ENCODE peak calls at places on chromosomes 13 and 19, in six cellular contexts. One of them, this sample, is unnamed.

GRCh38 chr13:106612688-106613087 is 44.8 kb upstream of the ARGLU1 start:
- DNase-seq in A673: peak
- DNase-seq in upper lobe of right lung: peak
- DNase-seq in stimulated activated CD8-positive, alpha-beta memory T cell treated with anti-CD3 and anti-CD28 coated beads, Interleukin-7, amount 100 ng/mL, for 4 hours: no peak
- DNase-seq in AG09319: no peak
- DNase-seq in head of caudate nucleus: peak
- DNase-seq in this sample: peak

GRCh38 chr13:19791953-19792537 is 9.3 kb upstream of the PSPC1 start:
- DNase-seq in stimulated activated CD8-positive, alpha-beta memory T cell treated with anti-CD3 and anti-CD28 coated beads, Interleukin-7, amount 100 ng/mL, for 4 hours: no peak
- DNase-seq in upper lobe of right lung: no peak
- DNase-seq in AG09319: no peak
- DNase-seq in A673: no peak
- DNase-seq in head of caudate nucleus: no peak
- DNase-seq in this sample: no peak

GRCh38 chr13:19817510-19818158 is 34.9 kb upstream of the PSPC1 start:
- DNase-seq in AG09319: no peak
- DNase-seq in upper lobe of right lung: no peak
- DNase-seq in head of caudate nucleus: no peak
- DNase-seq in A673: no peak
- DNase-seq in stimulated activated CD8-positive, alpha-beta memory T cell treated with anti-CD3 and anti-CD28 coated beads, Interleukin-7, amount 100 ng/mL, for 4 hours: no peak
- DNase-seq in this sample: no peak

GRCh38 chr19:35896643-35897040 is 3.7 kb downstream of the NFKBID start:
- DNase-seq in head of caudate nucleus: no peak
- DNase-seq in A673: no peak
- DNase-seq in upper lobe of right lung: no peak
- DNase-seq in AG09319: no peak
- DNase-seq in stimulated activated CD8-positive, alpha-beta memory T cell treated with anti-CD3 and anti-CD28 coated beads, Interleukin-7, amount 100 ng/mL, for 4 hours: no peak
- DNase-seq in this sample: no peak

GRCh38 chr13:42107006-42107405 is 58.6 kb downstream of the DGKH start:
- DNase-seq in A673: no peak
- DNase-seq in head of caudate nucleus: no peak
- DNase-seq in stimulated activated CD8-positive, alpha-beta memory T cell treated with anti-CD3 and anti-CD28 coated beads, Interleukin-7, amount 100 ng/mL, for 4 hours: no peak
- DNase-seq in AG09319: no peak
- DNase-seq in upper lobe of right lung: no peak
- DNase-seq in this sample: no peak

GRCh38 chr19:56637976-56638555 is 4.9 kb upstream of the SMIM17 start:
- DNase-seq in upper lobe of right lung: no peak
- DNase-seq in stimulated activated CD8-positive, alpha-beta memory T cell treated with anti-CD3 and anti-CD28 coated beads, Interleukin-7, amount 100 ng/mL, for 4 hours: no peak
- DNase-seq in A673: peak
- DNase-seq in head of caudate nucleus: peak
- DNase-seq in AG09319: no peak
- DNase-seq in this sample: peak

GRCh38 chr19:51531349-51532315 is at the start of gene SIGLEC6:
- DNase-seq in stimulated activated CD8-positive, alpha-beta memory T cell treated with anti-CD3 and anti-CD28 coated beads, Interleukin-7, amount 100 ng/mL, for 4 hours: peak
- DNase-seq in upper lobe of right lung: peak
- DNase-seq in head of caudate nucleus: peak
- DNase-seq in AG09319: no peak
- DNase-seq in A673: no peak
- DNase-seq in this sample: no peak

GRCh38 chr19:5091576-5092215 is 122.8 kb downstream of the KDM4B start:
- DNase-seq in upper lobe of right lung: no peak
- DNase-seq in stimulated activated CD8-positive, alpha-beta memory T cell treated with anti-CD3 and anti-CD28 coated beads, Interleukin-7, amount 100 ng/mL, for 4 hours: no peak
- DNase-seq in head of caudate nucleus: no peak
- DNase-seq in AG09319: no peak
- DNase-seq in A673: no peak
- DNase-seq in this sample: peak

GRCh38 chr19:10289836-10290438 is at the start of gene ICAM5:
- DNase-seq in upper lobe of right lung: no peak
- DNase-seq in head of caudate nucleus: peak
- DNase-seq in AG09319: no peak
- DNase-seq in stimulated activated CD8-positive, alpha-beta memory T cell treated with anti-CD3 and anti-CD28 coated beads, Interleukin-7, amount 100 ng/mL, for 4 hours: peak
- DNase-seq in A673: peak
- DNase-seq in this sample: peak

GRCh38 chr19:27672309-27673047 is 1540.5 kb downstream of the UQCRFS1 start:
- DNase-seq in stimulated activated CD8-positive, alpha-beta memory T cell treated with anti-CD3 and anti-CD28 coated beads, Interleukin-7, amount 100 ng/mL, for 4 hours: no peak
- DNase-seq in head of caudate nucleus: no peak
- DNase-seq in AG09319: no peak
- DNase-seq in upper lobe of right lung: no peak
- DNase-seq in A673: no peak
- DNase-seq in this sample: no peak

GRCh38 chr13:104534847-104535246 is 1468.6 kb upstream of the SLC10A2 start:
- DNase-seq in upper lobe of right lung: no peak
- DNase-seq in head of caudate nucleus: no peak
- DNase-seq in stimulated activated CD8-positive, alpha-beta memory T cell treated with anti-CD3 and anti-CD28 coated beads, Interleukin-7, amount 100 ng/mL, for 4 hours: no peak
- DNase-seq in AG09319: no peak
- DNase-seq in A673: peak
- DNase-seq in this sample: no peak

GRCh38 chr13:32737111-32737571 is 150.9 kb downstream of the PDS5B start:
- DNase-seq in AG09319: no peak
- DNase-seq in A673: peak
- DNase-seq in head of caudate nucleus: no peak
- DNase-seq in stimulated activated CD8-positive, alpha-beta memory T cell treated with anti-CD3 and anti-CD28 coated beads, Interleukin-7, amount 100 ng/mL, for 4 hours: no peak
- DNase-seq in upper lobe of right lung: no peak
- DNase-seq in this sample: peak

GRCh38 chr13:24323036-24323738 is 13.8 kb downstream of the C1QTNF9 start:
- DNase-seq in head of caudate nucleus: no peak
- DNase-seq in stimulated activated CD8-positive, alpha-beta memory T cell treated with anti-CD3 and anti-CD28 coated beads, Interleukin-7, amount 100 ng/mL, for 4 hours: no peak
- DNase-seq in AG09319: no peak
- DNase-seq in A673: no peak
- DNase-seq in upper lobe of right lung: no peak
- DNase-seq in this sample: no peak

GRCh38 chr13:36212789-36213188 is 1.6 kb downstream of the SOHLH2 start:
- DNase-seq in AG09319: no peak
- DNase-seq in stimulated activated CD8-positive, alpha-beta memory T cell treated with anti-CD3 and anti-CD28 coated beads, Interleukin-7, amount 100 ng/mL, for 4 hours: no peak
- DNase-seq in head of caudate nucleus: no peak
- DNase-seq in A673: peak
- DNase-seq in upper lobe of right lung: no peak
- DNase-seq in this sample: no peak

GRCh38 chr19:55777528-55777927 is 8.6 kb downstream of the RFPL4AL1 start:
- DNase-seq in AG09319: no peak
- DNase-seq in stimulated activated CD8-positive, alpha-beta memory T cell treated with anti-CD3 and anti-CD28 coated beads, Interleukin-7, amount 100 ng/mL, for 4 hours: no peak
- DNase-seq in A673: peak
- DNase-seq in head of caudate nucleus: no peak
- DNase-seq in upper lobe of right lung: no peak
- DNase-seq in this sample: no peak

This sample was measured in GM23248.